ENCODE peak calls at places on chromosomes 13 and 19, in six cellular contexts. N, D, M, K, A and Z are unnamed samples.

GRCh38 chr13:86831084-86831483 is 840.1 kb upstream of the SLITRK5 start:
- DNase-seq in N (no peak), D (no peak), M (no peak), K (no peak), A (no peak), Z (no peak)

GRCh38 chr13:75761373-75761772 is 125.2 kb downstream of the LMO7 start:
- DNase-seq in N (peak), D (no peak), M (no peak), K (no peak), A (peak), Z (no peak)

GRCh38 chr13:112928958-112929777 is 39.8 kb upstream of the MCF2L start:
- DNase-seq in N (no peak), D (no peak), M (no peak), K (peak), A (peak), Z (peak)

GRCh38 chr19:34404109-34404909 is at the start of gene PDCD2L:
- DNase-seq in N (peak), D (peak), M (peak), K (peak), A (peak), Z (peak)

GRCh38 chr13:26186995-26187394 is 35.1 kb downstream of the RNF6 start:
- DNase-seq in N (no peak), D (no peak), M (no peak), K (no peak), A (no peak), Z (peak)

GRCh38 chr19:56951672-56952071 is 111.1 kb upstream of the PEG3 start:
- DNase-seq in N (no peak), D (no peak), M (no peak), K (no peak), A (no peak), Z (no peak)

GRCh38 chr19:44943801-44944249 is 1.8 kb downstream of the APOC4 start:
- DNase-seq in N (no peak), D (no peak), M (no peak), K (peak), A (no peak), Z (peak)

GRCh38 chr19:50518091-50519005 is 4.6 kb upstream of the ASPDH start:
- DNase-seq in N (no peak), D (no peak), M (no peak), K (no peak), A (no peak), Z (no peak)

GRCh38 chr19:10719466-10719961 is 1.6 kb downstream of the DNM2 start:
- DNase-seq in N (peak), D (no peak), M (no peak), K (no peak), A (no peak), Z (no peak)

GRCh38 chr13:39536906-39537305 is 66.1 kb downstream of the LHFPL6 start:
- DNase-seq in N (no peak), D (no peak), M (no peak), K (no peak), A (peak), Z (no peak)

GRCh38 chr19:56504581-56504980 is 3.1 kb upstream of the ZNF471 start:
- DNase-seq in N (no peak), D (no peak), M (no peak), K (no peak), A (no peak), Z (no peak)

GRCh38 chr19:10800488-10800887 is 35.5 kb downstream of the TMED1 start:
- DNase-seq in N (no peak), D (no peak), M (no peak), K (peak), A (no peak), Z (no peak)

GRCh38 chr19:19679176-19680073 is 10.8 kb downstream of the ZNF101 start:
- DNase-seq in N (no peak), D (no peak), M (no peak), K (no peak), A (no peak), Z (no peak)

GRCh38 chr19:41298327-41298964 is 11.5 kb upstream of the CCDC97 start:
- DNase-seq in N (no peak), D (peak), M (no peak), K (peak), A (no peak), Z (peak)

GRCh38 chr19:19297759-19298158 is 22.6 kb downstream of the SUGP1 start:
- DNase-seq in N (no peak), D (no peak), M (no peak), K (no peak), A (no peak), Z (no peak)

GRCh38 chr13:23020246-23020843 is 160.4 kb upstream of the SGCG start:
- DNase-seq in N (peak), D (peak), M (peak), K (no peak), A (peak), Z (peak)

GRCh38 chr13:59970847-59971246 is 192.9 kb downstream of the DIAPH3 start:
- DNase-seq in N (no peak), D (no peak), M (no peak), K (no peak), A (no peak), Z (no peak)

GRCh38 chr13:91308299-91308698 is 39.2 kb upstream of the MIR17HG start:
- DNase-seq in N (peak), D (no peak), M (no peak), K (no peak), A (no peak), Z (no peak)

GRCh38 chr13:113918580-113918979 is 54.7 kb upstream of the GAS6 start:
- DNase-seq in N (no peak), D (no peak), M (no peak), K (no peak), A (no peak), Z (no peak)

GRCh38 chr13:36769126-36769525 is 49.9 kb upstream of the RFXAP start:
- DNase-seq in N (no peak), D (no peak), M (no peak), K (no peak), A (no peak), Z (no peak)